ENCODE peak calls at places on chromosomes 6 and 20, in ten cellular contexts. K, R, M, F, J, B, E, H, G and D are unnamed samples.

GRCh38 chr20:10225439-10226080 is 6.9 kb downstream of the SNAP25 start:
- DNase-seq in F (no peak), K (no peak), H (peak), R (no peak), G (peak), E (no peak), M (peak), J (no peak), B (no peak), D (no peak)

GRCh38 chr20:51800132-51800721 is 2.1 kb downstream of the SALL4 start:
- DNase-seq in G (peak), E (no peak), B (peak), F (peak), J (peak), K (peak), R (peak), H (peak), M (peak), D (peak)

GRCh38 chr20:22423190-22423832 is 161.1 kb downstream of the FOXA2 start:
- DNase-seq in J (no peak), K (no peak), E (no peak), B (no peak), F (no peak), G (no peak), H (no peak), M (no peak), R (no peak), D (no peak)

GRCh38 chr6:79607000-79607399 is 24.1 kb upstream of the SH3BGRL2 start:
- DNase-seq in J (no peak), R (no peak), M (no peak), H (no peak), E (no peak), K (no peak), F (no peak), B (no peak), G (no peak), D (no peak)

GRCh38 chr6:113893866-113894265 is 36.7 kb downstream of the MARCKS start:
- DNase-seq in G (no peak), K (peak), E (no peak), M (no peak), F (no peak), J (peak), R (no peak), B (no peak), H (no peak), D (no peak)

GRCh38 chr20:24934101-24934661 is 14.9 kb upstream of the CST7 start:
- DNase-seq in M (no peak), E (no peak), J (no peak), K (no peak), F (no peak), R (no peak), B (no peak), H (no peak), G (no peak), D (peak)

GRCh38 chr6:11329841-11330765 is 97.6 kb upstream of the NEDD9 start:
- DNase-seq in H (no peak), J (no peak), G (no peak), M (no peak), R (no peak), K (no peak), B (no peak), F (no peak), E (no peak), D (no peak)

GRCh38 chr20:60030471-60030870 is 72.2 kb downstream of the CDH26 start:
- DNase-seq in M (no peak), H (no peak), R (no peak), G (no peak), B (no peak), E (no peak), J (no peak), K (no peak), F (no peak), D (no peak)

GRCh38 chr6:3209114-3210023 is 18.1 kb downstream of the TUBB2B start:
- DNase-seq in F (no peak), J (peak), K (peak), B (no peak), M (peak), E (peak), R (peak), G (peak), H (peak), D (no peak)

GRCh38 chr6:57207141-57207540 is 15.0 kb downstream of the RAB23 start:
- DNase-seq in F (no peak), B (no peak), E (peak), G (no peak), H (no peak), M (no peak), K (peak), R (no peak), J (peak), D (no peak)

GRCh38 chr6:48664850-48665249 is 553.9 kb upstream of the PTCHD4 start:
- DNase-seq in R (peak), E (peak), F (no peak), K (peak), B (no peak), M (no peak), H (no peak), J (peak), G (no peak), D (no peak)

GRCh38 chr20:21109144-21109543 is 3.0 kb upstream of the LINC00237 start:
- DNase-seq in K (no peak), H (no peak), R (no peak), G (no peak), J (no peak), F (no peak), M (no peak), B (no peak), E (no peak), D (no peak)

GRCh38 chr20:57056651-57057050 is 209.8 kb downstream of the BMP7 start:
- DNase-seq in B (no peak), M (no peak), F (no peak), K (no peak), J (no peak), R (no peak), G (no peak), H (no peak), E (no peak), D (no peak)

GRCh38 chr20:12306107-12306506 is 388.4 kb downstream of the BTBD3 start:
- DNase-seq in K (peak), M (no peak), J (peak), B (no peak), F (no peak), E (no peak), G (no peak), R (no peak), H (no peak), D (no peak)

GRCh38 chr6:129351807-129352206 is 358.2 kb downstream of the ARHGAP18 start:
- DNase-seq in R (no peak), M (no peak), B (no peak), K (no peak), F (no peak), E (peak), J (no peak), H (no peak), G (no peak), D (no peak)

GRCh38 chr6:79450984-79451383 is 86.2 kb downstream of the LCA5 start:
- DNase-seq in E (no peak), M (no peak), K (no peak), B (no peak), J (no peak), R (no peak), H (no peak), G (no peak), F (no peak), D (peak)

GRCh38 chr6:62013719-62014118 is 272.3 kb downstream of the KHDRBS2 start:
- DNase-seq in J (no peak), H (no peak), K (no peak), E (no peak), G (no peak), M (no peak), B (no peak), F (no peak), R (no peak), D (no peak)

GRCh38 chr6:34115396-34116314 is 30.2 kb downstream of the GRM4 start:
- DNase-seq in H (peak), G (peak), J (peak), B (peak), K (peak), F (no peak), R (no peak), E (no peak), M (peak), D (no peak)

GRCh38 chr6:37134622-37135191 is 35.2 kb upstream of the PIM1 start:
- DNase-seq in G (no peak), E (peak), F (peak), J (peak), K (peak), R (no peak), B (no peak), M (no peak), H (no peak), D (no peak)

DNA sequence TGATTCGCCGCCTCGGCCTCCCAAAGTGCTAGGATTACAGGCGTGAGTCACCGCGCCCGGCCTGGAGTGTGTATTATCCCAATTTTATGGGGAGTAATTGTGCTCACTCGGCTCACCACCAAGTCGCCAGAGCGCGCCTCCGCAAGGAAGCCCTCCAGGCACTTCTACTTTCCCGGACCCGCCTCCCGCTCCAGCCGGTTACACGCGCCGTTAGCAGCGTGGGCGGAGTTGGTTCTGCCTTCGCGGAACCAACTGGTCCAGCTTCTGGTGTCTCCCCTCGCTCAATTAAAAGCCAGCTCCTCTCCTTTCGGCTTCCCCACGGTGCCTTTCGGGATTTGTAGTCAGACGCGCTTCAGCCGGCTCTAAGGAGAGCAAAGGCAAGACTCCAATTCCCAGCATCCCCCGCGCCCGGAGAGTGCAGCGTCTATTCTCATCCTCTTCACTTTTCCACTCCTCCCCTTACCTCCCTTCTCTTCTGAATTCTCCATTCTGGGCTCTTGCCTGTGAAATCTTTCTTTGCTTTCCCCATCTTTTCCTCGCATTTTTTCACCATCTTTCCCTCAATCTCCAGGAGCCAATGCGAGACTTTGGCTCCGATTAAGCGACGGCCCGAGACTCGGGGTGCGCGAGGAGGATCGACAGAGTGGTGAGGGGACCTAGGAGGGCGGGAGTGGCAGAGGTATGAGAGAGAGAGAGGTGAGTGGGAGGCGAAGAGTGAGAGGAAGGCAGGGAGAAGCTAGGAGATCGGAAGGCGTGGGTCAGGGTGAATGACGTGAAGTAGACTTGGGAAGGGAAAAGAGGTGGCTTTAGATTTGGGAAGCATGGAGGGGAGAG is at the start of gene GTF2H4:
- DNase-seq in H (peak), B (peak), K (peak), J (peak), G (peak), M (peak), R (peak), E (peak), F (peak), D (peak)
- TF ChIP-seq CTCF in H (no peak), B (no peak), K (no peak), J (no peak), G (no peak), M (no peak), R (peak), E (no peak), F (no peak), D (no peak)

GRCh38 chr6:170578909-170579308 is 5.5 kb downstream of the PDCD2 start:
- DNase-seq in H (no peak), M (no peak), B (no peak), J (no peak), G (no peak), K (no peak), F (no peak), R (no peak), E (no peak), D (no peak)

GRCh38 chr6:170572704-170573466 is 11.6 kb downstream of the PDCD2 start:
- DNase-seq in R (no peak), E (no peak), M (peak), J (no peak), H (no peak), B (no peak), G (no peak), K (peak), F (no peak), D (no peak)

DNA sequence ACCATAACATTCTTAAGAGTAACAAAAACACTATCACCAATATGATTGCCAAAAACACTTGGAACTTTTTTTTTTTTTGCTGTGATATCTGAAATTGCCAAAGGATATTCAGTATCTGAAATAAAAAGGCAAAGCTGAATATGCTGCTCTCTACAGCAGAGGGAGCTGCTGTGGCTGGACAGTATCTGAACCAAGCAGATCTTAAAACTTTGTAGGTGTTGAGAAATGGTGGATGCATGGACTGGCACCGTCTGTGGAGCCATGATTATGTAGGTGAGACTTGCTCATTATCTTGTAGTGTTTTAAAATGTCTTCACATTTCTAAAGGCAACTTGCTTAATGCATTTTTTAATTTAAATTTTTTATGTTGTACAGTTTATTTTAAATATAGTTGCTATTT is 9.2 kb downstream of the PDCD2 start:
- DNase-seq in G (no peak), J (peak), E (peak), H (no peak), B (no peak), K (peak), F (no peak), R (no peak), M (peak), D (no peak)
- TF ChIP-seq CTCF in G (peak), J (peak), E (peak), H (peak), B (peak), K (peak), F (peak), R (peak), M (no peak), D (no peak)

GRCh38 chr6:137571854-137572253 is 77.7 kb upstream of the OLIG3 start:
- DNase-seq in M (peak), G (peak), B (peak), F (no peak), H (peak), J (peak), K (peak), E (no peak), R (peak), D (no peak)
- TF ChIP-seq CTCF in M (peak), G (peak), B (peak), F (peak), H (peak), J (peak), K (peak), E (peak), R (peak), D (peak)

GRCh38 chr20:18717062-18717461 is 96.5 kb upstream of the SCP2D1 start:
- DNase-seq in R (no peak), B (no peak), J (no peak), E (no peak), M (no peak), K (no peak), G (no peak), H (no peak), F (no peak), D (no peak)

GRCh38 chr20:18721716-18722115 is 91.9 kb upstream of the SCP2D1 start:
- DNase-seq in E (no peak), M (no peak), K (no peak), H (no peak), J (no peak), R (no peak), B (no peak), G (no peak), F (no peak), D (no peak)

GRCh38 chr20:18719426-18719825 is 94.2 kb upstream of the SCP2D1 start:
- DNase-seq in G (no peak), K (peak), B (no peak), F (no peak), H (no peak), M (no peak), E (peak), J (no peak), R (no peak), D (no peak)

GRCh38 chr20:18715564-18715963 is 98.0 kb upstream of the SCP2D1 start:
- DNase-seq in K (no peak), E (no peak), B (no peak), G (no peak), J (no peak), M (no peak), R (no peak), F (no peak), H (no peak), D (no peak)

GRCh38 chr20:18718129-18718528 is 95.5 kb upstream of the SCP2D1 start:
- DNase-seq in M (no peak), J (no peak), G (no peak), E (no peak), H (no peak), K (no peak), R (no peak), F (no peak), B (no peak), D (no peak)
- TF ChIP-seq CTCF in M (no peak), J (no peak), G (no peak), E (peak), H (no peak), K (no peak), R (peak), F (no peak), B (no peak), D (no peak)

DNA sequence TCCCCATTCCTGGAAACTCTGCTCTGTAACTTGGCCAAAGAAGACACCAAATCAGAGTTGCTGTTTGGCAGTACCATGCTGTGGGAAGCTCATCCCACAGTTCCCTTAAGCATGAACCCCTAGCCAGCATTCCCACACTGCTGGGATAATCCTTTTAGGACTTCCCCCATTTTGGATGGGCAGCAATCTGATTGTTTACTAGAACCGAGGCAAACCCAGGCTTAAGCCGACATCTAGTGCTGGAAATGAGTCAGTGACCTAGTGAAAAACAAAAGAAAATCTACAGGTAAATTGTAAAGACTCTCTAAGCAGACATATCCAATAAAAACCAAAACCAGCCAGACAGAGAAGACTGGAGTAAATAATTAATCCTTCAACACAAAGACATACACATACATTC is 5.2 kb downstream of the DNAH8 start:
- DNase-seq in J (no peak), R (peak), B (no peak), M (peak), F (no peak), H (no peak), E (no peak), K (peak), G (peak), D (no peak)
- TF ChIP-seq CTCF in J (no peak), R (peak), B (peak), M (no peak), F (peak), H (peak), E (peak), K (peak), G (peak), D (no peak)

GRCh38 chr6:105503641-105504040 is 100.8 kb upstream of the PREP start:
- DNase-seq in R (no peak), G (no peak), F (no peak), B (no peak), J (no peak), E (no peak), H (no peak), K (no peak), M (no peak), D (no peak)

GRCh38 chr6:105501945-105502344 is 99.1 kb upstream of the PREP start:
- DNase-seq in R (no peak), G (no peak), J (no peak), F (no peak), K (no peak), M (no peak), B (no peak), E (no peak), H (no peak), D (no peak)

GRCh38 chr6:105501246-105501645 is 98.4 kb upstream of the PREP start:
- DNase-seq in E (peak), F (no peak), R (no peak), K (no peak), J (no peak), M (no peak), G (no peak), H (no peak), B (no peak), D (no peak)

GRCh38 chr6:105499928-105500327 is 97.0 kb upstream of the PREP start:
- DNase-seq in F (no peak), M (no peak), R (no peak), G (no peak), K (no peak), H (no peak), B (no peak), J (no peak), E (no peak), D (no peak)

GRCh38 chr6:105500693-105501092 is 97.8 kb upstream of the PREP start:
- DNase-seq in R (no peak), K (no peak), J (no peak), H (no peak), G (no peak), M (no peak), E (no peak), F (no peak), B (no peak), D (no peak)
- TF ChIP-seq CTCF in R (no peak), K (no peak), J (no peak), H (no peak), G (peak), M (no peak), E (peak), F (no peak), B (no peak), D (no peak)

GRCh38 chr20:47782091-47782490 is 3.2 kb downstream of the SULF2 start:
- DNase-seq in G (no peak), M (no peak), R (no peak), H (no peak), J (no peak), F (no peak), B (no peak), E (no peak), K (no peak), D (no peak)

GRCh38 chr20:47778398-47779354 is 6.6 kb downstream of the SULF2 start:
- DNase-seq in E (no peak), J (no peak), G (no peak), F (no peak), M (no peak), K (no peak), H (no peak), B (no peak), R (no peak), D (no peak)

GRCh38 chr20:47781631-47782030 is 3.6 kb downstream of the SULF2 start:
- DNase-seq in H (no peak), K (no peak), R (no peak), J (no peak), B (no peak), F (no peak), M (no peak), G (no peak), E (no peak), D (no peak)

GRCh38 chr20:47782920-47783552 is 2.2 kb downstream of the SULF2 start:
- DNase-seq in M (no peak), J (no peak), K (no peak), B (no peak), F (no peak), R (no peak), H (no peak), G (no peak), E (no peak), D (no peak)

GRCh38 chr20:47780990-47781389 is 4.3 kb downstream of the SULF2 start:
- DNase-seq in G (no peak), E (no peak), J (no peak), R (no peak), K (no peak), F (no peak), M (no peak), H (no peak), B (no peak), D (no peak)
- TF ChIP-seq CTCF in G (peak), E (no peak), J (no peak), R (peak), K (no peak), F (no peak), M (no peak), H (no peak), B (no peak), D (no peak)

DNA sequence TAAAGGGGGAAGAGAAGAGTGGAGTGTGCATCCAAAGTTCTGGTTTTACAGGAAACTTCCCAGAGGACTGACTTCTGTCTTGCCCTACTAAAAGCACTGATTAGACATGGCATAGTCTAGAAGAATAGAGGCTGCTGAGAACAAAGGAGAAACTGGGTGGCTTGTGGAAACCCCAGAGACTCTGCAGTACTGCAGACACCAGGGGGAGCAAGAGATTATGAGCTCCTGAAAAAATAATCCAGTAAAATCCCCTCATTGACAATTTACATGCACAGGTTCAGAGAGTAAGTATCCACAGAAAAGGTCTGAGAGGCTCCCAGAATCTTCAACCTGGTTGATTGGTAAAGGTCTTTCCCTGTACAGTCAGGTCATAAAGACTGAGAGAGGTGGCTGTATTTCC is 48.7 kb upstream of the CLVS2 start:
- DNase-seq in M (peak), G (peak), R (peak), E (no peak), H (peak), J (peak), B (peak), F (no peak), K (peak), D (no peak)
- TF ChIP-seq CTCF in M (no peak), G (peak), R (peak), E (peak), H (peak), J (peak), B (peak), F (peak), K (peak), D (no peak)